ENCODE peak calls at places on chromosomes 5 and 9, in seven cellular contexts. E, Z, J, S, L, R and I are unnamed samples.

GRCh38 chr5:149271717-149272558 is at the start of gene AFAP1L1:
- DNase-seq in S (no peak), J (peak), Z (peak), L (no peak), E (peak), R (peak), I (peak)

GRCh38 chr9:27339661-27340295 is 42.8 kb upstream of the EQTN start:
- DNase-seq in L (no peak), Z (no peak), J (no peak), S (no peak), R (no peak), E (no peak), I (no peak)

GRCh38 chr9:20012232-20012631 is 223.4 kb upstream of the SLC24A2 start:
- DNase-seq in S (no peak), J (no peak), L (no peak), E (no peak), Z (no peak), R (no peak), I (no peak)

GRCh38 chr9:131668439-131669233 is 71.2 kb downstream of the RAPGEF1 start:
- DNase-seq in E (peak), S (no peak), L (peak), J (no peak), R (no peak), Z (no peak), I (peak)

GRCh38 chr5:167945542-167946384 is 345.7 kb upstream of the WWC1 start:
- DNase-seq in J (no peak), E (no peak), L (no peak), S (peak), R (no peak), Z (no peak), I (no peak)

GRCh38 chr5:151082274-151082902 is 1.6 kb upstream of the TNIP1 start:
- DNase-seq in Z (peak), E (no peak), R (no peak), J (peak), S (no peak), L (no peak), I (peak)

GRCh38 chr5:17436345-17436744 is 61.7 kb upstream of the TAF11L2 start:
- DNase-seq in L (no peak), E (no peak), R (no peak), Z (no peak), J (no peak), S (no peak), I (no peak)

GRCh38 chr5:38381361-38381760 is 123.0 kb downstream of the EGFLAM start:
- DNase-seq in E (no peak), L (no peak), S (no peak), J (no peak), R (no peak), Z (no peak), I (no peak)

GRCh38 chr5:149995385-149996085 is 4.9 kb downstream of the TIGD6 start:
- DNase-seq in Z (no peak), L (no peak), J (no peak), E (no peak), S (no peak), R (no peak), I (no peak)

GRCh38 chr5:91418158-91418557 is 35.0 kb upstream of the ARRDC3 start:
- DNase-seq in Z (no peak), S (no peak), R (no peak), E (no peak), J (no peak), L (no peak), I (no peak)

GRCh38 chr5:36908544-36909260 is 32.1 kb downstream of the NIPBL start:
- DNase-seq in E (no peak), S (no peak), Z (no peak), J (no peak), R (no peak), L (no peak), I (no peak)

GRCh38 chr5:90056911-90057705 is 352.4 kb downstream of the CETN3 start:
- DNase-seq in R (no peak), E (no peak), S (no peak), J (peak), L (no peak), Z (no peak), I (no peak)

GRCh38 chr5:138874771-138875628 is at the start of gene LRRTM2:
- DNase-seq in J (no peak), R (no peak), E (no peak), Z (no peak), L (no peak), S (no peak), I (no peak)
- TF ChIP-seq POLR2AphosphoS5 in J (no peak), R (no peak), E (peak), Z (no peak), L (no peak), S (no peak), I (no peak)

DNA sequence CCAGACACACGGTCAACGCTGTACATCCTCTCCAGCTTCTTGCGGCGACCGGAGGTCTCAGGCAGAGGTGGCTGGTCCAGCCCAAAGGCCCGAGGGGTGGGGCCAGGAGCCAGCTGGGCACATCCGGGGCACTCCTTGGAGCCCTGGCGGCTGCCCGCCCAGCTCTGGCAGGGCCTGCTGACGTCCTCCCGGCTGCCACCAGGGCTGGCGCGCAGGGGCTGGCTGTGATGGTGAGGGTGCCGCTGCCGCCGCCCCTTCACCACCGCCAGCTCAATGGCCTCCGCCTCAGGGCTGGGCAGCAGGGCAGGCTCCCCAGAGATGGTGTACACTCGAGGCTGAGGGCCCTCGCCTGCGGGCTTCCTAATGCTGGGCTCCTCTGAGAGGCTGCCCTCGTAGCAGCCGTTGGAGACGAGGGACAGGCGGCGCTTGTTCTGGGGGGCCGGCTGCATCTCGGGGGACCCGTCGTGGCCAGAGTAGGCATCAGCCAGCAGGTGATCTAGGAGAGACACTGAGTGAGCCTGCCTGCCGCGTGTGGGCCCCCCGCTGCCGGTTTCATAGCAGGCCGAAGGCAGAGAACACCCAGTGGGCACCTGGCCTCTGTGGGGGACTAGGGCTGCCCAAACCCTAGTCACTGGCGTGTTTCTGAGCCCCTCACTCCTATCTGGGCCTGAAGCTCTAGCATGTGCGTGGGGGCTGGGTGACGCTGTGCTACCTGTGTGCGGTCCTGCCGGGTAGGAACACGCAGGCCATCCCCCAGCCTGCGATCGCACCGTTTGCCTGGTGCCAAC is 1.5 kb downstream of the NSMF start:
- DNase-seq in R (no peak), Z (no peak), S (no peak), E (peak), L (no peak), J (no peak), I (peak)
- H3K4me3 ChIP-seq in R (peak), Z (no peak), S (peak), E (peak), L (peak), J (peak), I (no peak)

DNA sequence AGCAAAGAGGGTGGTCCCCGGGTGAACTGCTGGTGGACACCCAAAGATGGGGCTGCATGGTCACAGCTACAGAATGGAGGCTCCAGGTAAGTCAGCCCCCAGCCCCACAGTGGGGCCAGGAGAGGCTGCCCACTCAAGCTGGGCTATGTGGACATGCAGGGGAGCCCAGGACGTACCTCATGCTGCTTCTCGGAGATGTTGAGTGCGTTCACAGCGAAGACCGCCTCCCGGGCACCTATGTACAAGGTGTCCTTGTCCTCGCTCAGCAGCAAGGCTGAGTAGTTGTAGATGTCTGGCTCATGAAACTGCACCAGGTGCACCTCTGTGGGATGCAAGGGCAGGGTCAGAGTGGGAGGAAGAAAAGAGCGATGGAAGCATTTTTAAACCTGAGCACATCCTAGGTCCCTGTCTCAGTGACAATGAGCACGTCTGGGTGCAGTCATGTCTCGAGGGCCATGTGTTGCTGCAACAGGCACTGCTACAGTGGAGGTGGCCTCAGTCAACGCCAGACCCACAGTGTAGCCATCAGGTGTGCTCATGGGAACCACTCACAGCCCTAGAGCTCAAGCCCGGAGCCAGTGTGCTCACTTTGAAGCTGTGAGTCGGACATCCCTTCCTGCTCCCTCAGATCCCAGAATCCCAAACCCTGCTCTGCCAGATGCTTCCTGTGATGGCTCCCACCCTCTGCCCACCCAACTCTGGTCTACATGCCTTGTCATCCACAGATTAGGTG is 84.6 kb downstream of the SECISBP2 start:
- DNase-seq in S (no peak), Z (no peak), R (no peak), J (no peak), E (no peak), L (no peak), I (peak)
- TF ChIP-seq POLR2AphosphoS5 in S (no peak), Z (no peak), R (no peak), J (no peak), E (no peak), L (no peak), I (peak)

GRCh38 chr5:172659909-172660628 is 19.0 kb downstream of the NEURL1B start:
- DNase-seq in R (no peak), L (no peak), Z (peak), S (peak), E (peak), J (peak), I (peak)
- H3K4me3 ChIP-seq in R (no peak), L (no peak), Z (no peak), S (no peak), E (no peak), J (no peak), I (no peak)

GRCh38 chr5:14491505-14491904 is 90.1 kb upstream of the OTULINL start:
- DNase-seq in J (no peak), Z (no peak), R (no peak), S (no peak), E (no peak), L (no peak), I (no peak)

GRCh38 chr5:14489643-14490042 is 91.9 kb upstream of the OTULINL start:
- DNase-seq in S (no peak), R (no peak), Z (no peak), J (no peak), E (no peak), L (no peak), I (no peak)

GRCh38 chr5:14488697-14489096 is 92.9 kb upstream of the OTULINL start:
- DNase-seq in S (no peak), L (no peak), J (peak), R (no peak), E (no peak), Z (no peak), I (no peak)

GRCh38 chr5:14491015-14491414 is 90.6 kb upstream of the OTULINL start:
- DNase-seq in R (no peak), S (no peak), E (no peak), J (no peak), Z (no peak), L (no peak), I (no peak)

DNA sequence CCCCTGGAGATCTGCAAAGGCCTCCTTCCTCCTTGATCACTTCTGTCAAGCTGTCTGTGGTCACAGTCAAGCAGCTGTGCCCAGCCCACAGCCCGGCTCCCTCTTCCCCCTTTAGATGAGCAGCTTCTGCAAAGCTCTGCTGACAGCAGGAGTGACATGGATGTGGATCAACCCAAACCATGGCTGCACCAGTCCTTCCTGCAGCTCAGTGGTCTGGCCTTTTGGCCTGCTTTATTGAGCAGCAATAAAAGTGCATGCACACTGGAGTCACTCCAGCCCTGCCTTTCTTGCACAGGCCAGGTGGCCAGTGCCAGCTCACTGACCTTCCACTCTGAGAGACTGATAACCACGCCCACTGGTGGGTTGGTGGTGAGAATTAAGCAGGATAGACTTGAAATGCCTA is 91.3 kb upstream of the OTULINL start:
- DNase-seq in L (no peak), Z (no peak), R (no peak), E (no peak), J (no peak), S (no peak), I (no peak)
- TF ChIP-seq POLR2AphosphoS5 in L (no peak), Z (no peak), R (no peak), E (no peak), J (no peak), S (no peak), I (no peak)

DNA sequence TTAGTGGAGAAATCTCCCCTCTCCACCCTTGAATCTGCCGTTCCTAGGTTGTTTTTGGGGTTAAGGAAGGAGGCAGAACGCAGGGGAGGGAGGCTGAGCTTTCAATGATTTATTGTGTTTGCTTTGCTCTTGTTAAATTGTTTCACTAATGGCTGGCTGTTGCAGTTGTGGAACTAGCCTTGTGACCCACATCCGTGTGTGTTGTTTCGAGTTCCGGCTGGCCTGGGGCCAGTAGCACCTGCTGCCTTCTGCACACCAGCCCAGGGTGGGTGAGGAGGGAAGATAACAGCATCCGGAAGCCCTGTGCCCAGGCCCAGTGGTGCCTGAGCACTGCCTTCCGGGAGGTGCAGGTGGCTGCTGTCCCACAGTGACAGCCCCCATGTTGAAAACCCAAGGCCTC is 3.6 kb downstream of the ERGIC1 start:
- DNase-seq in J (no peak), S (peak), Z (peak), L (peak), R (no peak), E (peak), I (peak)
- H3K4me3 ChIP-seq in J (no peak), S (no peak), Z (no peak), L (peak), R (no peak), E (no peak), I (peak)